ENCODE peak calls at places on chromosomes 1 and 21, in ten cellular contexts. One of them, this sample, is unnamed.

GRCh38 chr1:201982082-201982922 is at the start of gene RNPEP:
- DNase-seq in tibial artery: peak
- DNase-seq in mucosa of descending colon: peak
- DNase-seq in body of pancreas: peak
- DNase-seq in fibroblast of mammary gland: peak
- DNase-seq in CD8-positive, alpha-beta T cell: peak
- DNase-seq in dorsolateral prefrontal cortex: peak
- DNase-seq in endodermal cell: peak
- DNase-seq in IMR-90: peak
- DNase-seq in left ventricle myocardium inferior: peak
- DNase-seq in this sample: no peak

GRCh38 chr1:15546641-15547040 is 20.0 kb downstream of the DNAJC16 start:
- DNase-seq in tibial artery: no peak
- DNase-seq in mucosa of descending colon: no peak
- DNase-seq in body of pancreas: no peak
- DNase-seq in fibroblast of mammary gland: no peak
- DNase-seq in CD8-positive, alpha-beta T cell: no peak
- DNase-seq in dorsolateral prefrontal cortex: no peak
- DNase-seq in endodermal cell: no peak
- DNase-seq in IMR-90: no peak
- DNase-seq in left ventricle myocardium inferior: no peak
- DNase-seq in this sample: no peak

GRCh38 chr21:36487641-36488307 is 7.9 kb upstream of the CLDN14 start:
- DNase-seq in tibial artery: no peak
- DNase-seq in mucosa of descending colon: peak
- DNase-seq in body of pancreas: peak
- DNase-seq in fibroblast of mammary gland: peak
- DNase-seq in CD8-positive, alpha-beta T cell: no peak
- DNase-seq in dorsolateral prefrontal cortex: no peak
- DNase-seq in endodermal cell: no peak
- DNase-seq in IMR-90: peak
- DNase-seq in left ventricle myocardium inferior: no peak
- DNase-seq in this sample: no peak

GRCh38 chr1:206584265-206584648 is 28.0 kb downstream of the EIF2D start:
- DNase-seq in tibial artery: no peak
- DNase-seq in mucosa of descending colon: no peak
- DNase-seq in body of pancreas: no peak
- DNase-seq in fibroblast of mammary gland: no peak
- DNase-seq in CD8-positive, alpha-beta T cell: no peak
- DNase-seq in dorsolateral prefrontal cortex: no peak
- DNase-seq in endodermal cell: no peak
- DNase-seq in IMR-90: no peak
- DNase-seq in left ventricle myocardium inferior: no peak
- DNase-seq in this sample: no peak

GRCh38 chr21:44509539-44509938 is 30.5 kb downstream of the KRTAP10-1 start:
- DNase-seq in tibial artery: no peak
- DNase-seq in mucosa of descending colon: peak
- DNase-seq in body of pancreas: peak
- DNase-seq in fibroblast of mammary gland: no peak
- DNase-seq in CD8-positive, alpha-beta T cell: no peak
- DNase-seq in dorsolateral prefrontal cortex: no peak
- DNase-seq in endodermal cell: no peak
- DNase-seq in IMR-90: no peak
- DNase-seq in left ventricle myocardium inferior: peak
- DNase-seq in this sample: no peak

GRCh38 chr1:23922321-23922943 is 9.3 kb upstream of the CNR2 start:
- DNase-seq in tibial artery: peak
- DNase-seq in mucosa of descending colon: no peak
- DNase-seq in body of pancreas: no peak
- DNase-seq in fibroblast of mammary gland: no peak
- DNase-seq in CD8-positive, alpha-beta T cell: no peak
- DNase-seq in dorsolateral prefrontal cortex: no peak
- DNase-seq in endodermal cell: no peak
- DNase-seq in IMR-90: no peak
- DNase-seq in left ventricle myocardium inferior: no peak
- DNase-seq in this sample: no peak

GRCh38 chr1:237133921-237134320 is 91.9 kb downstream of the RYR2 start:
- DNase-seq in tibial artery: no peak
- DNase-seq in mucosa of descending colon: no peak
- DNase-seq in body of pancreas: no peak
- DNase-seq in fibroblast of mammary gland: no peak
- DNase-seq in CD8-positive, alpha-beta T cell: no peak
- DNase-seq in dorsolateral prefrontal cortex: no peak
- DNase-seq in endodermal cell: no peak
- DNase-seq in IMR-90: no peak
- DNase-seq in left ventricle myocardium inferior: no peak
- DNase-seq in this sample: no peak

GRCh38 chr1:240174734-240175133 is 83.1 kb downstream of the FMN2 start:
- DNase-seq in tibial artery: no peak
- DNase-seq in mucosa of descending colon: no peak
- DNase-seq in body of pancreas: no peak
- DNase-seq in fibroblast of mammary gland: no peak
- DNase-seq in CD8-positive, alpha-beta T cell: no peak
- DNase-seq in dorsolateral prefrontal cortex: no peak
- DNase-seq in endodermal cell: no peak
- DNase-seq in IMR-90: no peak
- DNase-seq in left ventricle myocardium inferior: no peak
- DNase-seq in this sample: no peak

GRCh38 chr1:62294211-62294610 is 25.0 kb downstream of the KANK4 start:
- DNase-seq in tibial artery: no peak
- DNase-seq in mucosa of descending colon: no peak
- DNase-seq in body of pancreas: peak
- DNase-seq in fibroblast of mammary gland: peak
- DNase-seq in CD8-positive, alpha-beta T cell: no peak
- DNase-seq in dorsolateral prefrontal cortex: no peak
- DNase-seq in endodermal cell: peak
- DNase-seq in IMR-90: no peak
- DNase-seq in left ventricle myocardium inferior: no peak
- DNase-seq in this sample: no peak
- TF ChIP-seq CTCF in tibial artery: no peak
- TF ChIP-seq CTCF in mucosa of descending colon: no peak
- TF ChIP-seq CTCF in body of pancreas: peak
- TF ChIP-seq CTCF in fibroblast of mammary gland: peak
- TF ChIP-seq CTCF in CD8-positive, alpha-beta T cell: no peak
- TF ChIP-seq CTCF in dorsolateral prefrontal cortex: peak
- TF ChIP-seq CTCF in endodermal cell: peak
- TF ChIP-seq CTCF in IMR-90: no peak
- TF ChIP-seq CTCF in left ventricle myocardium inferior: no peak
- TF ChIP-seq CTCF in this sample: no peak

GRCh38 chr1:26959722-26960624 is at the start of gene KDF1:
- DNase-seq in tibial artery: no peak
- DNase-seq in mucosa of descending colon: peak
- DNase-seq in body of pancreas: peak
- DNase-seq in fibroblast of mammary gland: no peak
- DNase-seq in CD8-positive, alpha-beta T cell: peak
- DNase-seq in dorsolateral prefrontal cortex: no peak
- DNase-seq in endodermal cell: peak
- DNase-seq in IMR-90: no peak
- DNase-seq in left ventricle myocardium inferior: no peak
- DNase-seq in this sample: no peak
- H3K4me3 ChIP-seq in tibial artery: peak
- H3K4me3 ChIP-seq in mucosa of descending colon: peak
- H3K4me3 ChIP-seq in body of pancreas: peak
- H3K4me3 ChIP-seq in fibroblast of mammary gland: peak
- H3K4me3 ChIP-seq in CD8-positive, alpha-beta T cell: peak
- H3K4me3 ChIP-seq in dorsolateral prefrontal cortex: peak
- H3K4me3 ChIP-seq in endodermal cell: peak
- H3K4me3 ChIP-seq in IMR-90: peak
- H3K4me3 ChIP-seq in left ventricle myocardium inferior: peak
- H3K4me3 ChIP-seq in this sample: peak

GRCh38 chr1:214548988-214549387 is 2.4 kb downstream of the PTPN14 start:
- DNase-seq in tibial artery: peak
- DNase-seq in mucosa of descending colon: no peak
- DNase-seq in body of pancreas: peak
- DNase-seq in fibroblast of mammary gland: peak
- DNase-seq in CD8-positive, alpha-beta T cell: no peak
- DNase-seq in dorsolateral prefrontal cortex: no peak
- DNase-seq in endodermal cell: no peak
- DNase-seq in IMR-90: peak
- DNase-seq in left ventricle myocardium inferior: peak
- DNase-seq in this sample: no peak

GRCh38 chr1:214551052-214551435 is 358 bp downstream of the PTPN14 start:
- DNase-seq in tibial artery: peak
- DNase-seq in mucosa of descending colon: peak
- DNase-seq in body of pancreas: peak
- DNase-seq in fibroblast of mammary gland: no peak
- DNase-seq in CD8-positive, alpha-beta T cell: no peak
- DNase-seq in dorsolateral prefrontal cortex: no peak
- DNase-seq in endodermal cell: no peak
- DNase-seq in IMR-90: no peak
- DNase-seq in left ventricle myocardium inferior: peak
- DNase-seq in this sample: no peak

GRCh38 chr1:214550339-214551051 is 907 bp downstream of the PTPN14 start:
- DNase-seq in tibial artery: no peak
- DNase-seq in mucosa of descending colon: no peak
- DNase-seq in body of pancreas: no peak
- DNase-seq in fibroblast of mammary gland: no peak
- DNase-seq in CD8-positive, alpha-beta T cell: no peak
- DNase-seq in dorsolateral prefrontal cortex: no peak
- DNase-seq in endodermal cell: peak
- DNase-seq in IMR-90: no peak
- DNase-seq in left ventricle myocardium inferior: no peak
- DNase-seq in this sample: no peak

GRCh38 chr1:214551436-214552173 is at the start of gene PTPN14:
- DNase-seq in tibial artery: peak
- DNase-seq in mucosa of descending colon: peak
- DNase-seq in body of pancreas: peak
- DNase-seq in fibroblast of mammary gland: peak
- DNase-seq in CD8-positive, alpha-beta T cell: no peak
- DNase-seq in dorsolateral prefrontal cortex: peak
- DNase-seq in endodermal cell: peak
- DNase-seq in IMR-90: peak
- DNase-seq in left ventricle myocardium inferior: peak
- DNase-seq in this sample: peak

GRCh38 chr1:214549604-214550338 is 1.6 kb downstream of the PTPN14 start:
- DNase-seq in tibial artery: no peak
- DNase-seq in mucosa of descending colon: no peak
- DNase-seq in body of pancreas: no peak
- DNase-seq in fibroblast of mammary gland: peak
- DNase-seq in CD8-positive, alpha-beta T cell: no peak
- DNase-seq in dorsolateral prefrontal cortex: no peak
- DNase-seq in endodermal cell: peak
- DNase-seq in IMR-90: peak
- DNase-seq in left ventricle myocardium inferior: no peak
- DNase-seq in this sample: no peak
- TF ChIP-seq CTCF in tibial artery: no peak
- TF ChIP-seq CTCF in mucosa of descending colon: no peak
- TF ChIP-seq CTCF in body of pancreas: no peak
- TF ChIP-seq CTCF in fibroblast of mammary gland: peak
- TF ChIP-seq CTCF in CD8-positive, alpha-beta T cell: no peak
- TF ChIP-seq CTCF in dorsolateral prefrontal cortex: no peak
- TF ChIP-seq CTCF in endodermal cell: peak
- TF ChIP-seq CTCF in IMR-90: peak
- TF ChIP-seq CTCF in left ventricle myocardium inferior: peak
- TF ChIP-seq CTCF in this sample: peak

DNA sequence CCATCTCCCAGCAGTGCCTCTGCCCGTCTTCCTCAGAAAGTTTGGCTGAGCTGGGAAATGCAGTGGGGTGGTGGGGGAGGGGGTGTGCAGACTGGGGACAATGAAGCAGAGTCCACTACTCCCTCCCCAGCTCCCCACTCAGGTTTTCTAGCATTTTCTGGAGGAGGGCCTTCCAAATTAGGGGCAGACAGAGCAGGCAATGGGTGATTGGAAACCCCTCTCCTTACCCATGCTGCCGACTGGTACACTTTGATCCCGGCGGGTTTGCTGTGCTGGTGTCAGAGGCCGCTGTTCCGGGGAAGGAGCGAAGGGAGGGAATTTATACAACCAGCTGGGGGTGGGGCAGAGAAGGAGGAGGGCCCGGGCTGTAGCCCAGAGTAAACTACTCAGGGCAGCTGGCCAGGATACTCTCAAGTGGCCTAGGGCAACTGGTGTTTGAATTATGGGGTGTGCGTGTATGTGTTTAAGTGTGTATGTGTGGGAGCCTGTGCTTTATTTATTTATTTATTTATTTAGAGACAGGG is at the start of gene SELENBP1:
- DNase-seq in tibial artery: peak
- DNase-seq in mucosa of descending colon: peak
- DNase-seq in body of pancreas: peak
- DNase-seq in fibroblast of mammary gland: peak
- DNase-seq in CD8-positive, alpha-beta T cell: no peak
- DNase-seq in dorsolateral prefrontal cortex: peak
- DNase-seq in endodermal cell: peak
- DNase-seq in IMR-90: peak
- DNase-seq in left ventricle myocardium inferior: peak
- DNase-seq in this sample: peak
- H3K4me3 ChIP-seq in tibial artery: peak
- H3K4me3 ChIP-seq in mucosa of descending colon: peak
- H3K4me3 ChIP-seq in body of pancreas: no peak
- H3K4me3 ChIP-seq in fibroblast of mammary gland: peak
- H3K4me3 ChIP-seq in CD8-positive, alpha-beta T cell: no peak
- H3K4me3 ChIP-seq in dorsolateral prefrontal cortex: peak
- H3K4me3 ChIP-seq in endodermal cell: peak
- H3K4me3 ChIP-seq in IMR-90: peak
- H3K4me3 ChIP-seq in left ventricle myocardium inferior: peak
- H3K4me3 ChIP-seq in this sample: peak

This sample was measured in AG04449.